ENCODE peak calls at places on chromosomes 12 and 14, in seven cellular contexts. H, U, M, O, A, S and W are unnamed samples.

GRCh38 chr14:61525293-61526011 is 169.9 kb upstream of the HIF1A start:
- DNase-seq in M (no peak), O (peak; percentile 86), U (peak; percentile 73), S (no peak), A (no peak), H (no peak), W (peak; percentile 65)

GRCh38 chr14:64510825-64511679 is 6.5 kb downstream of the ZBTB1 start:
- DNase-seq in A (peak; percentile 53), U (peak; percentile 62), S (peak; percentile 64), H (peak; percentile 54), O (peak; percentile 64), M (peak; percentile 12), W (peak; percentile 59)

GRCh38 chr14:77495354-77495753 is 3.3 kb downstream of the ISM2 start:
- DNase-seq in H (no peak), O (no peak), S (no peak), A (no peak), U (no peak), M (no peak), W (no peak)

GRCh38 chr14:106874365-106874764 is 1348.0 kb downstream of the TMEM121 start:
- DNase-seq in A (no peak), U (no peak), S (no peak), M (no peak), H (no peak), O (no peak), W (no peak)

GRCh38 chr14:99603471-99603933 is 505 bp downstream of the CCDC85C start:
- DNase-seq in M (no peak), A (no peak), S (no peak), U (no peak), H (no peak), O (peak; percentile 35), W (peak; percentile 20)

GRCh38 chr12:53476769-53477209 is 22.5 kb downstream of the MAP3K12 start:
- DNase-seq in A (no peak), O (peak; percentile 46), H (no peak), M (no peak), S (no peak), U (no peak), W (no peak)

GRCh38 chr12:31590730-31591307 is at the start of gene DENND5B:
- DNase-seq in M (peak; percentile 83), U (peak; percentile 44), O (peak; percentile 68), A (peak; percentile 42), H (no peak), S (peak; percentile 50), W (peak; percentile 27)

GRCh38 chr12:45655186-45655585 is 74.3 kb upstream of the ARID2 start:
- DNase-seq in S (peak; percentile 15), A (no peak), M (no peak), H (no peak), O (peak; percentile 77), U (peak; percentile 29), W (no peak)

GRCh38 chr12:64145226-64145625 is 76.9 kb downstream of the KICS2 start:
- DNase-seq in H (no peak), A (no peak), U (no peak), S (no peak), O (no peak), M (no peak), W (no peak)

GRCh38 chr12:106840217-106840616 is 65.7 kb downstream of the RIC8B start:
- DNase-seq in A (no peak), U (peak; percentile 36), H (no peak), O (peak; percentile 89), S (peak; percentile 65), M (no peak), W (peak; percentile 10)

GRCh38 chr12:107318804-107319535 is 225.6 kb upstream of the CRY1 start:
- DNase-seq in O (peak; percentile 59), S (no peak), A (no peak), M (peak; percentile 55), U (peak; percentile 50), H (no peak), W (no peak)

GRCh38 chr12:121295123-121295745 is 1.3 kb downstream of the CAMKK2 start:
- DNase-seq in O (no peak), U (no peak), S (peak; percentile 6), A (no peak), M (no peak), H (no peak), W (no peak)

GRCh38 chr14:32254952-32255679 is 52.0 kb upstream of the RNU6-8 start:
- DNase-seq in U (peak; percentile 68), M (peak; percentile 43), S (peak; percentile 82), H (peak; percentile 39), A (peak; percentile 61), O (peak; percentile 73), W (peak; percentile 69)

GRCh38 chr12:3761116-3761770 is 8.3 kb upstream of the CRACR2A start:
- DNase-seq in M (no peak), S (no peak), U (peak; percentile 41), H (no peak), O (no peak), A (no peak), W (no peak)

GRCh38 chr14:90785876-90786450 is 30.3 kb downstream of the TTC7B start:
- DNase-seq in H (no peak), A (no peak), U (no peak), M (no peak), S (no peak), O (no peak), W (no peak)

GRCh38 chr12:45223868-45224267 is 8.0 kb downstream of the ANO6 start:
- DNase-seq in S (no peak), U (no peak), A (no peak), H (no peak), M (no peak), O (no peak), W (no peak)

GRCh38 chr14:35286707-35287106 is 5.5 kb upstream of the PSMA6 start:
- DNase-seq in M (no peak), A (no peak), H (no peak), O (no peak), S (no peak), U (no peak), W (no peak)

GRCh38 chr12:6691473-6691872 is 2.3 kb upstream of the ZNF384 start:
- DNase-seq in O (peak; percentile 53), H (no peak), M (no peak), A (peak; percentile 48), S (no peak), U (peak; percentile 12), W (peak; percentile 33)

GRCh38 chr14:51750542-51750941 is 98.8 kb downstream of the FRMD6 start:
- DNase-seq in U (no peak), M (no peak), H (no peak), O (peak; percentile 11), S (peak; percentile 25), A (no peak), W (no peak)

GRCh38 chr12:5442251-5443006 is 10.5 kb downstream of the NTF3 start:
- DNase-seq in S (peak; percentile 34), H (no peak), O (peak; percentile 9), U (peak; percentile 67), M (peak; percentile 29), A (peak; percentile 38), W (peak; percentile 83)

GRCh38 chr12:114655934-114656697 is 27.9 kb downstream of the TBX3 start:
- DNase-seq in M (peak; percentile 66), H (no peak), S (peak; percentile 98), A (no peak), U (peak; percentile 94), O (peak; percentile 100), W (peak; percentile 76)

GRCh38 chr14:24262821-24263733 is at the start of gene TGM1:
- DNase-seq in H (no peak), O (no peak), S (no peak), A (no peak), U (no peak), M (no peak), W (no peak)

GRCh38 chr12:98639526-98639925 is 5.1 kb downstream of the IKBIP start:
- DNase-seq in O (no peak), H (no peak), U (no peak), A (no peak), S (no peak), M (no peak), W (no peak)

GRCh38 chr14:104735830-104736642 is 12.0 kb downstream of the ADSS1 start:
- DNase-seq in A (no peak), O (peak; percentile 80), M (no peak), S (peak; percentile 81), H (no peak), U (peak; percentile 36), W (peak; percentile 69)